ENCODE peak calls at places on chromosome 20, in ten cellular contexts. W is T-helper 9 cell; H is NCI-H2029 treated with DMSO at 0.1 percent for 48 hours; Y is EL; L is cardiac septum; S is fibroblast of lung; P is CD8-positive, alpha-beta memory T cell; M is endothelial cell; N is bronchial epithelial cell; K is dorsolateral prefrontal cortex. I is an unnamed sample.

GRCh38 chr20:1185316-1185741 is 548 bp upstream of the TMEM74B start:
- DNase-seq in W (no peak), H (no peak), Y (no peak), L (no peak), S (no peak), P (no peak), M (peak), N (no peak), K (no peak), I (no peak)

GRCh38 chr20:35517125-35517524 is 12.3 kb downstream of the C20orf173 start:
- DNase-seq in W (no peak), H (no peak), Y (no peak), L (no peak), S (no peak), P (no peak), M (no peak), N (no peak), K (no peak), I (no peak)

GRCh38 chr20:9705722-9706476 is 133.0 kb downstream of the PAK5 start:
- DNase-seq in W (no peak), H (no peak), Y (no peak), L (no peak), S (no peak), P (no peak), M (no peak), N (no peak), K (no peak), I (no peak)

GRCh38 chr20:42361402-42361801 is 743.2 kb upstream of the CHD6 start:
- DNase-seq in W (no peak), H (no peak), Y (no peak), L (no peak), S (no peak), P (no peak), M (no peak), N (no peak), K (no peak), I (no peak)

GRCh38 chr20:62814709-62815065 is 2.2 kb upstream of the COL9A3 start:
- DNase-seq in W (no peak), H (no peak), Y (no peak), L (no peak), S (no peak), P (no peak), M (no peak), N (no peak), K (no peak), I (no peak)

GRCh38 chr20:3710703-3711417 is 1.5 kb downstream of the SIGLEC1 start:
- DNase-seq in W (peak), H (no peak), Y (peak), L (peak), S (peak), P (peak), M (peak), N (no peak), K (peak), I (peak)

GRCh38 chr20:26216025-26216424 is 519.4 kb upstream of the ZNF337 start:
- DNase-seq in W (no peak), H (no peak), Y (peak), L (no peak), S (peak), P (no peak), M (no peak), N (peak), K (no peak), I (peak)

GRCh38 chr20:55067158-55067825 is 591.9 kb downstream of the DOK5 start:
- DNase-seq in W (no peak), H (no peak), Y (no peak), L (peak), S (peak), P (no peak), M (no peak), N (no peak), K (no peak), I (no peak)

GRCh38 chr20:48904566-48905321 is 16.8 kb upstream of the ARFGEF2 start:
- DNase-seq in W (peak), H (peak), Y (peak), L (no peak), S (peak), P (peak), M (peak), N (peak), K (no peak), I (peak)

GRCh38 chr20:9635756-9636155 is 121.4 kb downstream of the LAMP5 start:
- DNase-seq in W (no peak), H (no peak), Y (no peak), L (no peak), S (no peak), P (no peak), M (no peak), N (no peak), K (no peak), I (no peak)

GRCh38 chr20:47713941-47714450 is 71.3 kb downstream of the SULF2 start:
- DNase-seq in W (no peak), H (peak), Y (peak), L (no peak), S (no peak), P (no peak), M (no peak), N (no peak), K (no peak), I (no peak)

GRCh38 chr20:16284385-16285100 is 288.7 kb downstream of the KIF16B start:
- DNase-seq in W (no peak), H (no peak), Y (no peak), L (no peak), S (no peak), P (no peak), M (no peak), N (no peak), K (no peak), I (no peak)

GRCh38 chr20:48722002-48722731 is 105.6 kb downstream of the PREX1 start:
- DNase-seq in W (no peak), H (no peak), Y (peak), L (peak), S (peak), P (no peak), M (no peak), N (no peak), K (no peak), I (no peak)

GRCh38 chr20:3313681-3314080 is 74.7 kb upstream of the SLC4A11 start:
- DNase-seq in W (no peak), H (peak), Y (no peak), L (no peak), S (no peak), P (no peak), M (no peak), N (no peak), K (no peak), I (no peak)

GRCh38 chr20:42392417-42392816 is 774.2 kb upstream of the CHD6 start:
- DNase-seq in W (no peak), H (no peak), Y (no peak), L (no peak), S (no peak), P (no peak), M (no peak), N (no peak), K (no peak), I (no peak)

GRCh38 chr20:51640743-51641142 is 98.2 kb upstream of the NFATC2 start:
- DNase-seq in W (no peak), H (no peak), Y (no peak), L (no peak), S (peak), P (no peak), M (no peak), N (no peak), K (no peak), I (no peak)

GRCh38 chr20:8215516-8215915 is 83.5 kb downstream of the PLCB1 start:
- DNase-seq in W (no peak), H (no peak), Y (no peak), L (no peak), S (peak), P (no peak), M (no peak), N (no peak), K (no peak), I (no peak)

GRCh38 chr20:21522479-21523397 is 8.9 kb upstream of the NKX2-2 start:
- DNase-seq in W (no peak), H (no peak), Y (no peak), L (no peak), S (no peak), P (no peak), M (no peak), N (no peak), K (peak), I (no peak)

GRCh38 chr20:40536866-40537265 is 152.2 kb downstream of the MAFB start:
- DNase-seq in W (no peak), H (no peak), Y (no peak), L (no peak), S (no peak), P (no peak), M (no peak), N (peak), K (no peak), I (no peak)

GRCh38 chr20:53291548-53291947 is 302.1 kb downstream of the ZNF217 start:
- DNase-seq in W (no peak), H (no peak), Y (peak), L (no peak), S (no peak), P (no peak), M (peak), N (no peak), K (no peak), I (no peak)

GRCh38 chr20:57282691-57283361 is 16.4 kb upstream of the BMP7 start:
- DNase-seq in W (no peak), H (no peak), Y (no peak), L (no peak), S (no peak), P (no peak), M (no peak), N (no peak), K (peak), I (no peak)

GRCh38 chr20:8205996-8206395 is 73.9 kb downstream of the PLCB1 start:
- DNase-seq in W (no peak), H (no peak), Y (peak), L (no peak), S (no peak), P (no peak), M (no peak), N (peak), K (no peak), I (no peak)

I was measured in LHCN-M2.